ENCODE peak calls at places on chromosomes 13 and 19, in nine cellular contexts. One of them, this sample, is unnamed. For H3K79me2, the result is how much of the 10 kb centered on the place peaks cover.

GRCh38 chr13:113080361-113080831 is 25.2 kb upstream of the F7 start:
- DNase-seq in PC-3: no peak
- DNase-seq in hepatocyte: no peak
- DNase-seq in astrocyte: no peak
- DNase-seq in K562: no peak
- DNase-seq in fibroblast of lung: no peak
- DNase-seq in neural progenitor cell: no peak
- DNase-seq in mammary epithelial cell: no peak
- DNase-seq in H1: no peak
- DNase-seq in this sample: no peak

GRCh38 chr13:88281846-88282245 is 610.7 kb downstream of the SLITRK5 start:
- DNase-seq in H1: no peak
- DNase-seq in K562: no peak
- DNase-seq in mammary epithelial cell: no peak
- DNase-seq in astrocyte: no peak
- DNase-seq in neural progenitor cell: no peak
- DNase-seq in hepatocyte: no peak
- DNase-seq in PC-3: no peak
- DNase-seq in fibroblast of lung: no peak
- DNase-seq in this sample: no peak

GRCh38 chr19:17755977-17756670 is 4.8 kb downstream of the FCHO1 start:
- DNase-seq in K562: peak
- DNase-seq in mammary epithelial cell: no peak
- DNase-seq in PC-3: peak
- DNase-seq in fibroblast of lung: peak
- DNase-seq in neural progenitor cell: peak
- DNase-seq in H1: peak
- DNase-seq in astrocyte: peak
- DNase-seq in hepatocyte: peak
- DNase-seq in this sample: no peak

GRCh38 chr19:1239796-1240737 is 1.5 kb upstream of the ATP5F1D start:
- DNase-seq in fibroblast of lung: peak
- DNase-seq in H1: peak
- DNase-seq in mammary epithelial cell: peak
- DNase-seq in hepatocyte: peak
- DNase-seq in K562: peak
- DNase-seq in PC-3: peak
- DNase-seq in neural progenitor cell: peak
- DNase-seq in astrocyte: peak
- DNase-seq in this sample: peak

GRCh38 chr19:4295972-4296771 is 6.0 kb downstream of the TMIGD2 start:
- DNase-seq in hepatocyte: no peak
- DNase-seq in fibroblast of lung: peak
- DNase-seq in neural progenitor cell: no peak
- DNase-seq in mammary epithelial cell: no peak
- DNase-seq in PC-3: no peak
- DNase-seq in K562: no peak
- DNase-seq in H1: no peak
- DNase-seq in astrocyte: peak
- DNase-seq in this sample: no peak

GRCh38 chr19:57465680-57466381 is 8.9 kb upstream of the VN1R1 start:
- DNase-seq in K562: peak
- DNase-seq in hepatocyte: no peak
- DNase-seq in neural progenitor cell: peak
- DNase-seq in fibroblast of lung: peak
- DNase-seq in PC-3: peak
- DNase-seq in H1: peak
- DNase-seq in astrocyte: no peak
- DNase-seq in mammary epithelial cell: peak
- DNase-seq in this sample: peak

GRCh38 chr13:113833111-113833830 is 30.6 kb downstream of the GAS6 start:
- DNase-seq in PC-3: no peak
- DNase-seq in H1: no peak
- DNase-seq in K562: no peak
- DNase-seq in neural progenitor cell: no peak
- DNase-seq in astrocyte: no peak
- DNase-seq in mammary epithelial cell: no peak
- DNase-seq in hepatocyte: no peak
- DNase-seq in fibroblast of lung: no peak
- DNase-seq in this sample: no peak

GRCh38 chr13:105972811-105973590 is 562.5 kb downstream of the EFNB2 start:
- DNase-seq in K562: no peak
- DNase-seq in neural progenitor cell: no peak
- DNase-seq in H1: no peak
- DNase-seq in hepatocyte: no peak
- DNase-seq in mammary epithelial cell: no peak
- DNase-seq in fibroblast of lung: no peak
- DNase-seq in astrocyte: no peak
- DNase-seq in PC-3: peak
- DNase-seq in this sample: no peak

GRCh38 chr13:40933508-40933907 is 85.6 kb downstream of the ELF1 start:
- DNase-seq in mammary epithelial cell: no peak
- DNase-seq in neural progenitor cell: no peak
- DNase-seq in PC-3: no peak
- DNase-seq in hepatocyte: no peak
- DNase-seq in astrocyte: no peak
- DNase-seq in H1: no peak
- DNase-seq in K562: no peak
- DNase-seq in fibroblast of lung: no peak
- DNase-seq in this sample: peak

GRCh38 chr13:43428545-43429287 is 358.1 kb downstream of the ENOX1 start:
- DNase-seq in K562: no peak
- DNase-seq in PC-3: no peak
- DNase-seq in fibroblast of lung: no peak
- DNase-seq in neural progenitor cell: peak
- DNase-seq in mammary epithelial cell: no peak
- DNase-seq in astrocyte: no peak
- DNase-seq in hepatocyte: no peak
- DNase-seq in H1: no peak
- DNase-seq in this sample: peak

GRCh38 chr13:48494874-48495273 is 38.0 kb downstream of the RCBTB2 start:
- DNase-seq in K562: no peak
- DNase-seq in neural progenitor cell: no peak
- DNase-seq in mammary epithelial cell: no peak
- DNase-seq in fibroblast of lung: no peak
- DNase-seq in astrocyte: no peak
- DNase-seq in PC-3: no peak
- DNase-seq in H1: no peak
- DNase-seq in hepatocyte: no peak
- DNase-seq in this sample: no peak

GRCh38 chr19:43532571-43532961 is 422 bp upstream of the ZNF575 start:
- DNase-seq in K562: no peak
- DNase-seq in astrocyte: no peak
- DNase-seq in neural progenitor cell: no peak
- DNase-seq in PC-3: no peak
- DNase-seq in mammary epithelial cell: no peak
- DNase-seq in H1: no peak
- DNase-seq in fibroblast of lung: no peak
- DNase-seq in hepatocyte: no peak
- DNase-seq in this sample: peak

GRCh38 chr19:44718441-44719261 is 19.7 kb downstream of the CEACAM16 start:
- DNase-seq in neural progenitor cell: peak
- DNase-seq in mammary epithelial cell: no peak
- DNase-seq in K562: no peak
- DNase-seq in hepatocyte: peak
- DNase-seq in H1: peak
- DNase-seq in astrocyte: peak
- DNase-seq in fibroblast of lung: peak
- DNase-seq in PC-3: peak
- DNase-seq in this sample: no peak

GRCh38 chr19:51441410-51442390 is 16.6 kb downstream of the SIGLEC8 start:
- DNase-seq in fibroblast of lung: no peak
- DNase-seq in astrocyte: no peak
- DNase-seq in neural progenitor cell: no peak
- DNase-seq in PC-3: peak
- DNase-seq in K562: peak
- DNase-seq in hepatocyte: no peak
- DNase-seq in H1: no peak
- DNase-seq in mammary epithelial cell: peak
- DNase-seq in this sample: no peak

GRCh38 chr19:1570836-1571235 is 2.7 kb upstream of the MEX3D start:
- DNase-seq in mammary epithelial cell: no peak
- DNase-seq in K562: no peak
- DNase-seq in H1: no peak
- DNase-seq in neural progenitor cell: no peak
- DNase-seq in hepatocyte: no peak
- DNase-seq in fibroblast of lung: no peak
- DNase-seq in PC-3: no peak
- DNase-seq in astrocyte: no peak
- DNase-seq in this sample: no peak

GRCh38 chr13:72565893-72566292 is 161.5 kb downstream of the MZT1 start:
- DNase-seq in H1: no peak
- DNase-seq in fibroblast of lung: peak
- DNase-seq in neural progenitor cell: peak
- DNase-seq in hepatocyte: peak
- DNase-seq in PC-3: peak
- DNase-seq in K562: peak
- DNase-seq in mammary epithelial cell: no peak
- DNase-seq in astrocyte: peak
- DNase-seq in this sample: peak

GRCh38 chr19:1076951-1077350 is 10.0 kb downstream of the ARHGAP45 start:
- DNase-seq in K562: no peak
- DNase-seq in PC-3: peak
- DNase-seq in astrocyte: no peak
- DNase-seq in fibroblast of lung: no peak
- DNase-seq in neural progenitor cell: no peak
- DNase-seq in mammary epithelial cell: peak
- DNase-seq in hepatocyte: no peak
- DNase-seq in H1: no peak
- DNase-seq in this sample: peak

GRCh38 chr19:3028305-3029069 is 593 bp downstream of the TLE2 start:
- DNase-seq in mammary epithelial cell: no peak
- DNase-seq in astrocyte: no peak
- DNase-seq in hepatocyte: peak
- DNase-seq in fibroblast of lung: no peak
- DNase-seq in neural progenitor cell: peak
- DNase-seq in PC-3: no peak
- DNase-seq in H1: peak
- DNase-seq in K562: no peak
- DNase-seq in this sample: no peak

GRCh38 chr19:40768936-40769335 is 6.4 kb upstream of the MIA start:
- DNase-seq in mammary epithelial cell: no peak
- DNase-seq in astrocyte: no peak
- DNase-seq in neural progenitor cell: no peak
- DNase-seq in H1: no peak
- DNase-seq in PC-3: no peak
- DNase-seq in fibroblast of lung: no peak
- DNase-seq in hepatocyte: no peak
- DNase-seq in K562: no peak
- DNase-seq in this sample: no peak
- TF ChIP-seq EZH2 in mammary epithelial cell: no peak
- TF ChIP-seq EZH2 in astrocyte: no peak
- TF ChIP-seq EZH2 in neural progenitor cell: no peak
- TF ChIP-seq EZH2 in H1: no peak
- TF ChIP-seq EZH2 in PC-3: no peak
- TF ChIP-seq EZH2 in fibroblast of lung: no peak
- TF ChIP-seq EZH2 in hepatocyte: no peak
- TF ChIP-seq EZH2 in K562: no peak
- TF ChIP-seq EZH2 in this sample: no peak

DNA sequence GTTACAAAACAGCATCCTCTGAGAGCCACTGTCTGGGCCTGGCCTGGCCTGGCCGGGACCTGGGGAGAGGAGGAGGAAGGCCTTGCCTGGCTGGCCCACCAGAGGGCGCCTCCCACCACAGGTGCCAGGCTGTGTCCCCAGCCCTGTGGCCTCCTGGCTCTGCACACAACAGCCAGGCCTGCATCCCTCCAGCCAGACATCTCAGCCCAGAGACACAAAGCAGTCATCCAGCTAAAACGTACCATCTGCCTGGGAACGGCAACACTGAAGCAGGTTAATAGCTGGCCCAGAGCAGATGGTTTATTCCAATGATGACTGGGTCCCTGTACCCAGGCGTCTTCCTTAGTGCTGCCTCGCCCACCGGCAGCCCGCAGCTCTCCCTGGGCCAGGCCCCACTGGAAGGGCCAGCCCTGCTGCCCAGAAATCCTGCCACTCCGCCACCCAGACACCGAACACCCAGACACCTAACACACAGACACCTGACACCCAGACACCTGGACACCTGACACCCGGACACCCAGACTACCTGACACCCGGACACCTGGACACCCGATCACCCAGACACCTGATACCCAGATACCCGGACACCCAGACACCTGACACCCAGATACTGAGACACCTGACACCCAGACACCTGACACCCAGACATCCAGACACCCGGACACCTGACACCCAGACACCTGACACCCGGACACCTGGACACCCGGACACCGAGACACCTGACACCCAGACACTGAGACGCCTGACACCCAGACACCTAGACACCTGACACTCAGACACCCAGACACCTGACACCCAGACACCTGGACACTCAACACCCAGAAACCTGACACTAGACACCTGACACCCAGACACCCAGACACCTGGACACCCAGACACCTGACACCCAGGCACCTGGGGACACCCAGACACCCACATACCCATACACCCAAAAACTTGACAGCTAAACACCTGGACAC is 20.1 kb downstream of the C19orf12 start:
- DNase-seq in K562: peak
- DNase-seq in mammary epithelial cell: peak
- DNase-seq in astrocyte: peak
- DNase-seq in H1: peak
- DNase-seq in hepatocyte: peak
- DNase-seq in PC-3: peak
- DNase-seq in neural progenitor cell: peak
- DNase-seq in fibroblast of lung: peak
- DNase-seq in this sample: peak
- H3K27ac ChIP-seq in K562: no peak
- H3K27ac ChIP-seq in mammary epithelial cell: no peak
- H3K27ac ChIP-seq in astrocyte: no peak
- H3K27ac ChIP-seq in H1: no peak
- H3K27ac ChIP-seq in hepatocyte: no peak
- H3K27ac ChIP-seq in PC-3: no peak
- H3K27ac ChIP-seq in neural progenitor cell: no peak
- H3K27ac ChIP-seq in fibroblast of lung: no peak
- H3K27ac ChIP-seq in this sample: no peak

DNA sequence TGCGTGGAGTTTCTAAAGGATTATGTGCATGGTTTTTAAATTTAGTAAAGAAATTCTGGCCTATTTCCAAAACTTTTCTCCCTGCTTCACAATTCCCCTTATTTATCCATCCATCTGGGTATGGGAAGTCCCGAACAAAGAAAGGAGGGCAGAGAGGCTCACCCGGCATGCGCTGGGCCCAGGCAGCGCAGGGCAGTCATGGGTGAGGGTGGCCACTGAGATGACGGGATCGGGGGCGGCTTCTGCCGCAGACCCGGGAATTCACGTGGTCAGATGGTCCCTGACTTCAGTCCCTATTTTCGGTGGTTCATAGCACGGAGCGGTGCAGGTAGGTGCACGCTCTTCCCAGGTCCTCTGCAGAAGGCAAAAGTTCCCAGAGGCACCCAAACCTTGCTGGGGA is 14.5 kb downstream of the IRS2 start:
- DNase-seq in hepatocyte: no peak
- DNase-seq in K562: no peak
- DNase-seq in mammary epithelial cell: no peak
- DNase-seq in astrocyte: no peak
- DNase-seq in neural progenitor cell: no peak
- DNase-seq in H1: no peak
- DNase-seq in fibroblast of lung: no peak
- DNase-seq in PC-3: no peak
- DNase-seq in this sample: no peak
- H3K79me2 ChIP-seq in hepatocyte: half or more
- H3K79me2 ChIP-seq in K562: under half
- H3K79me2 ChIP-seq in mammary epithelial cell: half or more
- H3K79me2 ChIP-seq in astrocyte: half or more
- H3K79me2 ChIP-seq in neural progenitor cell: half or more
- H3K79me2 ChIP-seq in H1: under half
- H3K79me2 ChIP-seq in fibroblast of lung: under half
- H3K79me2 ChIP-seq in PC-3: half or more
- H3K79me2 ChIP-seq in this sample: half or more

GRCh38 chr13:99988469-99989375 is 7.1 kb downstream of the ZIC2 start:
- DNase-seq in fibroblast of lung: no peak
- DNase-seq in K562: no peak
- DNase-seq in astrocyte: no peak
- DNase-seq in hepatocyte: no peak
- DNase-seq in mammary epithelial cell: no peak
- DNase-seq in neural progenitor cell: peak
- DNase-seq in PC-3: no peak
- DNase-seq in H1: peak
- DNase-seq in this sample: no peak
- TF ChIP-seq EZH2 in fibroblast of lung: peak
- TF ChIP-seq EZH2 in K562: no peak
- TF ChIP-seq EZH2 in astrocyte: peak
- TF ChIP-seq EZH2 in hepatocyte: peak
- TF ChIP-seq EZH2 in mammary epithelial cell: no peak
- TF ChIP-seq EZH2 in neural progenitor cell: peak
- TF ChIP-seq EZH2 in PC-3: no peak
- TF ChIP-seq EZH2 in H1: no peak
- TF ChIP-seq EZH2 in this sample: no peak